ENCODE peak calls at places on chromosomes 16 and 17, in four cellular contexts. C is K562, H is HepG2, F is GM12878. M is an unnamed sample.

GRCh38 chr16:84514874-84515835 is 10.7 kb upstream of the MEAK7 start:
- DNase-seq in H (peak; percentile 85), C (no peak), F (peak; percentile 96), M (no peak)

GRCh38 chr16:31157136-31157535 is 7.3 kb upstream of the PRSS36 start:
- DNase-seq in C (peak; percentile 64), H (no peak), F (no peak), M (no peak)

GRCh38 chr17:67478266-67479118 is 101.4 kb downstream of the PITPNC1 start:
- DNase-seq in H (no peak), F (no peak), C (no peak), M (no peak)

GRCh38 chr17:46190763-46191162 is 2.5 kb downstream of the KANSL1 start:
- DNase-seq in C (no peak), F (no peak), H (no peak), M (no peak)

GRCh38 chr17:41705271-41705991 is 6.7 kb upstream of the GAST start:
- DNase-seq in C (no peak), H (peak; percentile 39), F (no peak), M (peak; percentile 32)

GRCh38 chr16:49674255-49674980 is 181.5 kb downstream of the ZNF423 start:
- DNase-seq in H (no peak), C (no peak), F (no peak), M (no peak)

GRCh38 chr17:4635823-4636375 is 5.6 kb downstream of the ALOX15 start:
- DNase-seq in C (no peak), H (no peak), F (peak; percentile 64), M (no peak)

GRCh38 chr16:87645802-87646201 is 43.5 kb downstream of the JPH3 start:
- DNase-seq in H (no peak), C (no peak), F (no peak), M (no peak)

GRCh38 chr16:6105115-6105514 is 1007.5 kb upstream of the EEF2KMT start:
- DNase-seq in H (no peak), F (no peak), C (no peak), M (no peak)

GRCh38 chr17:40901981-40902862 is 17.2 kb upstream of the KRT20 start:
- DNase-seq in C (no peak), F (no peak), H (peak; percentile 99), M (no peak)

GRCh38 chr16:4273858-4274291 is 1.1 kb upstream of the TFAP4 start:
- DNase-seq in H (peak; percentile 32), C (no peak), F (no peak), M (peak; percentile 86)

GRCh38 chr16:20740007-20740883 is 1.4 kb downstream of the THUMPD1 start:
- DNase-seq in F (no peak), C (no peak), H (peak; percentile 19), M (no peak)

GRCh38 chr17:40779181-40779909 is 3.0 kb downstream of the KRT27 start:
- DNase-seq in C (peak; percentile 35), F (no peak), H (peak; percentile 18), M (peak; percentile 35)

GRCh38 chr17:31294231-31294630 is 2.8 kb downstream of the OMG start:
- DNase-seq in H (no peak), C (no peak), F (no peak), M (no peak)

GRCh38 chr17:65539867-65540266 is 21.6 kb downstream of the AXIN2 start:
- DNase-seq in H (no peak), C (no peak), F (no peak), M (no peak)

GRCh38 chr16:11105038-11105903 is 150.7 kb downstream of the SOCS1 start:
- DNase-seq in H (peak; percentile 90), C (peak; percentile 94), F (peak; percentile 86), M (no peak)

GRCh38 chr16:21656795-21657768 is 4.7 kb upstream of the IGSF6 start:
- DNase-seq in F (peak; percentile 32), C (peak; percentile 70), H (peak; percentile 75), M (no peak)

GRCh38 chr17:82315703-82316358 is 1.6 kb downstream of the CD7 start:
- DNase-seq in H (no peak), F (no peak), C (no peak), M (no peak)

GRCh38 chr17:75546181-75546580 is 20.7 kb downstream of the LLGL2 start:
- DNase-seq in H (no peak), C (no peak), F (no peak), M (no peak)

GRCh38 chr16:80788016-80788415 is 16.4 kb downstream of the CDYL2 start:
- DNase-seq in F (no peak), C (no peak), H (no peak), M (no peak)

GRCh38 chr17:41812176-41813038 is at the start of gene FKBP10:
- DNase-seq in C (no peak), H (peak; percentile 90), F (no peak), M (peak; percentile 90)

GRCh38 chr17:10089221-10089799 is 109.1 kb downstream of the GAS7 start:
- DNase-seq in C (no peak), H (no peak), F (no peak), M (no peak)

GRCh38 chr17:50986989-50987660 is 121.0 kb upstream of the TOB1 start:
- DNase-seq in H (no peak), F (no peak), C (no peak), M (no peak)

GRCh38 chr17:66508896-66509843 is 206.8 kb downstream of the PRKCA start:
- DNase-seq in F (no peak), C (peak; percentile 58), H (no peak), M (no peak)

GRCh38 chr16:66256919-66257318 is 109.6 kb upstream of the CDH5 start:
- DNase-seq in C (no peak), F (no peak), H (no peak), M (no peak)

GRCh38 chr16:72501739-72502653 is 330.0 kb upstream of the PMFBP1 start:
- DNase-seq in F (peak; percentile 42), C (peak; percentile 73), H (peak; percentile 73), M (peak; percentile 67)

GRCh38 chr17:29533976-29534375 is 32.9 kb downstream of the ABHD15 start:
- DNase-seq in F (no peak), C (no peak), H (no peak), M (no peak)

GRCh38 chr16:73095885-73096341 is 48.0 kb upstream of the ZFHX3 start:
- DNase-seq in H (no peak), C (no peak), F (no peak), M (peak; percentile 20)

GRCh38 chr17:73850426-73850825 is 206.2 kb upstream of the SDK2 start:
- DNase-seq in C (no peak), H (no peak), F (no peak), M (no peak)

GRCh38 chr16:22934786-22935185 is 120.8 kb downstream of the HS3ST2 start:
- DNase-seq in F (no peak), C (no peak), H (no peak), M (no peak)

GRCh38 chr16:53695070-53695469 is 8.6 kb downstream of the RPGRIP1L start:
- DNase-seq in C (no peak), H (no peak), F (no peak), M (no peak)

GRCh38 chr16:53515259-53515658 is 12.2 kb upstream of the AKTIP start:
- DNase-seq in H (no peak), F (no peak), C (no peak), M (no peak)

GRCh38 chr16:47713225-47713595 is 252.1 kb downstream of the PHKB start:
- DNase-seq in C (peak; percentile 37), F (no peak), H (peak; percentile 37), M (no peak)

GRCh38 chr16:84465154-84465553 is 39.3 kb downstream of the MEAK7 start:
- DNase-seq in C (no peak), H (no peak), F (no peak), M (no peak)

GRCh38 chr16:1019934-1020305 is 38.4 kb downstream of the SOX8 start:
- DNase-seq in C (no peak), H (no peak), F (no peak), M (no peak)

GRCh38 chr17:78151514-78152008 is 5.4 kb downstream of the C17orf99 start:
- DNase-seq in C (no peak), F (no peak), H (peak; percentile 70), M (no peak)
- TF ChIP-seq CREM in C (no peak), F (no peak), H (no peak), M (no peak)

DNA sequence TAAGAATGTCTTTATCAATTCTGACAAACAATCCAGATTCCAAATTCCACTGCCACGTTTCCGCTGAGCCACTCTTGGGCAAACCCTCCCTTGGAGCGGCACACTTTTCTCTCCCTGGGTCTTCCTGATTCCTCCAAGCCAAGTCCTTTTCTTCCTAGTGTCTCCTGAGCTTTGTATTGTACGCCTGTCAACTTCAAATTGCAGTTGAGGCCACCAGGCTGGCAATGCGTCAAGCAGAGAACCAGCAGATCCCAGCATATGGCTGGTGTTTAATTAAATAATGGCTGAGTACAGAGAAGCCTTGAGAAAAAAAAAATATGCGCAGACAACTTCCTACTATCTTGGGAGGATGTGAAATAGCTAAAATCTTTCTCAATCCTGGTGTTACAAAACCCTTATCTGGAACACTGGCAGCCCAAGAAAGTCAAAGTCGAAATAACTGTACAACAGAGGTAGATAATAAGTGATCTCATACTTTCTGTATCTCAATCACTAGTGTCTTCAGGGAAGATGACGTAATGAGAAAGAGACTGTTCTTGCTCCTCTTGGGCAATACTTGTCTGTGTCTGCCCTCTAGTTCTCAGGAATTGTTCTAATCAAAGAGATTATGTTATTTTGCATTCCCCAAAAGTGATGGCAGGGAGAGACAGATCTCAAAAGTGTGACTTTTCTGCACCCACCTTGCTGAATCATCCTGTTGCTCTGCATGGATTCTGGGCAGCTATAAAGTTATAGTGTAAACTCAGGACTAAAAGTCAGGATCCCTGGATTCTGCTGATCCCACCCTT is 15.0 kb downstream of the SMIM36 start:
- DNase-seq in C (peak; percentile 48), F (no peak), H (peak; percentile 28), M (no peak)
- TF ChIP-seq USF2 in C (no peak), F (no peak), H (no peak), M (no peak)

DNA sequence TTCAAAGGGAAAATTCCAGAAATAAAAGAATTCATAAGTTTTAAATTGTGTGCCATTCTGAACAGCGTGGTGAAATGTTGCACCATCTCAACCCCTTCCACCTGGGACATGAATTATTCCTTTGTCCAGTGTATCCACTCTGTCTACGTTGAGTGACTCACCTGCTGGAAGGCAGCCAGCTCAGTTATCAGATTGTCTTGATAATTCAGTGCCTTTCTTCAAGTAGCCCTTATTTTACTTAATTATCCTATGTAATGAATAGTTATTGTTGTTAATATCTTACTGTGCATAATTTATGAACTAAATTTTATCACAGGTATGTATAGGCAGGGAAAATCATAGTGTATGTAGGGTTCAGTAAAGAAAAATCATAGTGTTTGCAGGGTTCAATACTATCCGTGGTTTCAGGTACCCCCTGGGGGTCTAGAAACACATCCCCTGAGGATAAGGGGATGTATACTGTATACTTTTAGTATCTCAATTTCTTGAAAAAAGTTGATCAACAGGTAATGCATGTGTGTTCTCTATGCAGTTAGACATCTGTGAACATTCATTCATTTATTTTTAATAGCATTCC is 7.7 kb upstream of the PCTP start:
- DNase-seq in C (peak; percentile 78), F (no peak), H (peak; percentile 88), M (no peak)
- TF ChIP-seq CREM in C (no peak), F (no peak), H (peak; percentile 54), M (no peak)

GRCh38 chr16:14001521-14001920 is 69.6 kb upstream of the MRTFB start:
- DNase-seq in F (no peak), C (no peak), H (no peak), M (no peak)

GRCh38 chr16:14004031-14004718 is 66.9 kb upstream of the MRTFB start:
- DNase-seq in H (no peak), C (no peak), F (no peak), M (no peak)

GRCh38 chr16:14002416-14002815 is 68.7 kb upstream of the MRTFB start:
- DNase-seq in H (no peak), F (no peak), C (no peak), M (no peak)

GRCh38 chr16:14004719-14005315 is 66.3 kb upstream of the MRTFB start:
- DNase-seq in H (no peak), C (no peak), F (no peak), M (no peak)

GRCh38 chr16:14003119-14003570 is 68.0 kb upstream of the MRTFB start:
- DNase-seq in C (peak; percentile 57), H (no peak), F (no peak), M (peak; percentile 69)
- TF ChIP-seq USF2 in C (no peak), H (no peak), F (no peak), M (no peak)

M was measured in WTC11.